ENCODE peak calls at places on chromosome 19, in five cellular contexts. V is germinal center; B is kidney tubule cell; U is NCI-H460; L is activated CD8-positive, alpha-beta T cell treated with anti-CD3 and anti-CD28 coated beads for 36 hours. Y is an unnamed sample.
A peak's percentile ranks its signal among the peaks of the same experiment; 100 is the strongest.

GRCh38 chr19:15519433-15519976 is 11.2 kb downstream of the CYP4F22 start:
- DNase-seq in U (no peak), L (no peak), V (no peak), B (no peak), Y (no peak)

GRCh38 chr19:46975918-46976782 is 43.5 kb upstream of the NPAS1 start:
- DNase-seq in U (peak; percentile 29), B (peak; percentile 96), V (no peak), L (no peak), Y (peak; percentile 92)

GRCh38 chr19:49591731-49592485 is 926 bp downstream of the PRR12 start:
- DNase-seq in L (peak; percentile 70), B (peak; percentile 32), U (no peak), V (peak; percentile 62), Y (no peak)

GRCh38 chr19:18660051-18660910 is 23.2 kb upstream of the CRTC1 start:
- DNase-seq in U (peak; percentile 69), B (peak; percentile 28), V (no peak), L (no peak), Y (no peak)

GRCh38 chr19:15895876-15896430 is 1.9 kb downstream of the CYP4F2 start:
- DNase-seq in B (no peak), V (no peak), U (no peak), L (no peak), Y (no peak)

GRCh38 chr19:44607049-44607448 is 6.3 kb upstream of the IGSF23 start:
- DNase-seq in U (no peak), B (peak; percentile 82), V (no peak), L (no peak), Y (peak; percentile 13)

GRCh38 chr19:9672893-9673292 is 2.0 kb downstream of the ZNF562 start:
- DNase-seq in B (no peak), U (no peak), V (no peak), L (no peak), Y (no peak)

GRCh38 chr19:45163156-45163555 is 2.4 kb upstream of the NKPD1 start:
- DNase-seq in L (no peak), U (no peak), B (no peak), V (no peak), Y (no peak)

GRCh38 chr19:2164020-2164988 is 571 bp downstream of the DOT1L start:
- DNase-seq in B (peak; percentile 20), V (no peak), U (no peak), L (peak; percentile 54), Y (no peak)

Y was measured in kidney glomerular epithelial cell.